ENCODE peak calls at places on chromosomes 3 and 15, in six cellular contexts. B, L, R, M, N and K are unnamed samples.

GRCh38 chr15:50633653-50634052 is 52.9 kb downstream of the TRPM7 start:
- DNase-seq in M (no peak), R (no peak), B (no peak), N (no peak), L (no peak), K (no peak)

GRCh38 chr3:24128195-24129005 is 183.3 kb downstream of the NR1D2 start:
- DNase-seq in L (peak; percentile 8), B (no peak), R (no peak), N (no peak), M (no peak), K (no peak)

GRCh38 chr3:168859574-168859973 is 763.9 kb upstream of the GOLIM4 start:
- DNase-seq in R (no peak), N (no peak), L (no peak), M (no peak), B (no peak), K (no peak)

GRCh38 chr15:100346866-100347512 is 5.2 kb upstream of the ADAMTS17 start:
- DNase-seq in R (no peak), L (no peak), B (no peak), M (no peak), N (no peak), K (no peak)

GRCh38 chr3:71876706-71877105 is 91.8 kb upstream of the PROK2 start:
- DNase-seq in M (no peak), B (no peak), N (no peak), L (no peak), R (no peak), K (no peak)

GRCh38 chr3:194051554-194052175 is 84.3 kb upstream of the HES1 start:
- DNase-seq in N (no peak), M (no peak), L (no peak), R (no peak), B (no peak), K (no peak)

GRCh38 chr3:149646181-149646766 is 11.6 kb downstream of the WWTR1 start:
- DNase-seq in B (no peak), R (no peak), L (peak; percentile 47), N (peak; percentile 21), M (no peak), K (no peak)

GRCh38 chr3:50274371-50275104 is 4.3 kb upstream of the LSMEM2 start:
- DNase-seq in R (peak; percentile 94), L (no peak), N (peak; percentile 67), B (peak; percentile 60), M (no peak), K (no peak)

GRCh38 chr15:85592148-85592547 is 202.6 kb downstream of the KLHL25 start:
- DNase-seq in N (no peak), R (no peak), L (no peak), M (no peak), B (peak; percentile 27), K (peak; percentile 55)

GRCh38 chr3:194031867-194032635 is 103.9 kb upstream of the HES1 start:
- DNase-seq in R (no peak), N (no peak), L (no peak), B (no peak), M (no peak), K (peak; percentile 45)

GRCh38 chr15:48096813-48097212 is 24.0 kb upstream of the SLC24A5 start:
- DNase-seq in N (no peak), M (no peak), B (no peak), L (no peak), R (no peak), K (no peak)

GRCh38 chr3:51955893-51956770 is 951 bp downstream of the GPR62 start:
- DNase-seq in M (no peak), N (no peak), B (no peak), R (peak; percentile 89), L (no peak), K (no peak)

GRCh38 chr3:179181021-179181472 is 32.9 kb downstream of the PIK3CA start:
- DNase-seq in L (no peak), R (no peak), B (no peak), N (no peak), M (no peak), K (no peak)

GRCh38 chr3:54916722-54917121 is 11.1 kb downstream of the LRTM1 start:
- DNase-seq in L (no peak), M (no peak), B (no peak), N (no peak), R (no peak), K (no peak)

GRCh38 chr3:170634663-170635096 is 48.8 kb upstream of the SLC7A14 start:
- DNase-seq in R (no peak), L (no peak), N (no peak), M (peak; percentile 91), B (no peak), K (no peak)

GRCh38 chr3:11290743-11291680 is 18.8 kb downstream of the ATG7 start:
- DNase-seq in R (no peak), L (no peak), M (no peak), B (no peak), N (no peak), K (no peak)

GRCh38 chr3:194711913-194712312 is 26.2 kb downstream of the FAM43A start:
- DNase-seq in R (no peak), N (no peak), L (peak; percentile 43), M (no peak), B (peak; percentile 32), K (peak; percentile 70)

GRCh38 chr3:174387736-174388135 is 471.4 kb upstream of the NAALADL2 start:
- DNase-seq in R (no peak), M (no peak), N (no peak), B (no peak), L (no peak), K (no peak)

GRCh38 chr3:29557186-29557585 is 276.3 kb downstream of the RBMS3 start:
- DNase-seq in M (no peak), R (no peak), B (no peak), N (no peak), L (no peak), K (no peak)

GRCh38 chr3:120153294-120153693 is 59.0 kb upstream of the GSK3B start:
- DNase-seq in B (no peak), N (no peak), L (no peak), R (no peak), M (no peak), K (peak; percentile 53)

GRCh38 chr3:141828487-141829284 is 47.8 kb upstream of the ATP1B3 start:
- DNase-seq in M (no peak), L (no peak), N (no peak), R (no peak), B (no peak), K (peak; percentile 41)

GRCh38 chr3:79729096-79729495 is 38.7 kb downstream of the ROBO1 start:
- DNase-seq in L (no peak), M (no peak), B (no peak), R (no peak), N (no peak), K (peak; percentile 1)

GRCh38 chr3:126053513-126053912 is 30.4 kb downstream of the SLC41A3 start:
- DNase-seq in R (no peak), M (no peak), N (no peak), L (no peak), B (peak; percentile 43), K (no peak)

GRCh38 chr3:172617976-172618375 is 92.9 kb downstream of the NCEH1 start:
- DNase-seq in B (no peak), R (no peak), N (no peak), M (no peak), L (no peak), K (no peak)

GRCh38 chr3:141227752-141228151 is 3.9 kb upstream of the PXYLP1 start:
- DNase-seq in L (no peak), M (no peak), R (no peak), N (no peak), B (no peak), K (no peak)

GRCh38 chr3:71680588-71680987 is 44.6 kb downstream of the EIF4E3 start:
- DNase-seq in R (no peak), N (no peak), L (no peak), B (no peak), M (no peak), K (no peak)

GRCh38 chr15:74906193-74906449 is 530 bp downstream of the FAM219B start:
- DNase-seq in B (no peak), R (peak; percentile 63), N (no peak), M (no peak), L (no peak), K (peak; percentile 21)

GRCh38 chr3:127786358-127787070 is 35.8 kb downstream of the MGLL start:
- DNase-seq in M (no peak), L (no peak), N (no peak), B (no peak), R (no peak), K (no peak)

GRCh38 chr3:134312072-134312872 is 61.6 kb upstream of the RYK start:
- DNase-seq in M (no peak), B (no peak), N (no peak), R (peak; percentile 72), L (no peak), K (peak; percentile 66)

GRCh38 chr3:81492048-81492447 is 269.4 kb downstream of the GBE1 start:
- DNase-seq in R (no peak), L (no peak), B (no peak), N (no peak), M (no peak), K (no peak)

GRCh38 chr3:173743111-173743510 is 345.6 kb downstream of the NLGN1 start:
- DNase-seq in B (no peak), R (no peak), L (no peak), M (no peak), N (no peak), K (no peak)

GRCh38 chr3:24704496-24704895 is 209.8 kb upstream of the THRB start:
- DNase-seq in N (no peak), R (no peak), L (no peak), M (no peak), B (no peak), K (peak; percentile 14)

GRCh38 chr15:46815765-46816164 is 901.5 kb upstream of the SEMA6D start:
- DNase-seq in R (no peak), M (no peak), L (no peak), N (no peak), B (no peak), K (peak; percentile 4)
- TF ChIP-seq JUND in R (no peak), M (no peak), L (no peak), N (no peak), B (no peak), K (no peak)

GRCh38 chr15:63510548-63510940 is 6.2 kb downstream of the USP3 start:
- DNase-seq in B (no peak), M (no peak), R (no peak), L (no peak), N (no peak), K (no peak)
- TF ChIP-seq JUND in B (no peak), M (no peak), R (no peak), L (no peak), N (no peak), K (no peak)

GRCh38 chr3:66037330-66037985 is 1.3 kb downstream of the MAGI1 start:
- DNase-seq in R (peak; percentile 66), M (no peak), L (no peak), N (no peak), B (peak; percentile 68), K (peak; percentile 55)
- TF ChIP-seq JUND in R (no peak), M (no peak), L (peak; percentile 36), N (no peak), B (no peak), K (no peak)

DNA sequence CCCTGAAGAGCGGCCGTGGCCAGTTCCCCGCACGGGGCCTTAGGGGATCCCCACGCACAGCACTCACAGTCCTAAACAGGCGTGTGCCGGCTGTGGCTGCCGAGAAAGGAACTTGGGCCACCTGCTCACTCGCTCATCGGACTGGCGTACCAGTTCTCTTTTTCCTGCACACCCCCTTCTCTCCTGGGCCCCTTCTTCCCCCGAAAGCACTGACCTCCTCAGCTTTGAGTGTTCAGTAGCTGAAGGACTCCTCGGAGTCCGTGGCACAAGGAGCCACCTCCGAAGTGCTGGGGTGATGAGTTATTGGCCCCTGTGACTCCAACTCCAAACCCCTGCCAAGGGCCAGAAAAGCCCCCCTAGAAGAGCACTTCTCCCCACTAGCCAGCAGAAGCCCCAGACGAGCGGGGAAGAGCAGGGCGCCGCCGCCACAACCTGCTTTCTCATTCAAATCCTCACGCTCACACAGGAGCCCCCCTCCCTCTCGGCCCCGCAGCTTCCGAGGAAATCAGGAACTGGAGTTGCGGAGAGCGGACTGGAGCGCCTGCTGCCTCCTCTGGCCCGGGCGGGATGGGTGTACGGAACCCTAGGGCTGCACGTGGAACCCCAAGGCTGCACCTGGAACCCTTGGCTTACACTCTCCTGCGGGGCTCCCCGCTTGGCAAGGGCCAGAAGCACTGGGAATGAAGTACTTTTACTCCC is at the start of gene PLCH1:
- DNase-seq in M (no peak), L (peak; percentile 62), B (peak; percentile 73), N (peak; percentile 73), R (peak; percentile 90), K (peak; percentile 93)
- TF ChIP-seq JUND in M (no peak), L (peak; percentile 68), B (no peak), N (peak; percentile 24), R (no peak), K (no peak)